ENCODE peak calls at places on chromosomes 1 and 21, in four cellular contexts. One of them, this sample, is unnamed.

GRCh38 chr21:25639922-25640670 is 1.0 kb downstream of the JAM2 start:
- DNase-seq in ascending aorta: no peak
- DNase-seq in fibroblast of lung: peak; percentile 10
- DNase-seq in right atrium auricular region: no peak
- DNase-seq in this sample: no peak

GRCh38 chr1:22826630-22827580 is 116.3 kb downstream of the EPHB2 start:
- DNase-seq in ascending aorta: no peak
- DNase-seq in fibroblast of lung: peak; percentile 69
- DNase-seq in right atrium auricular region: peak; percentile 62
- DNase-seq in this sample: no peak

GRCh38 chr1:109761227-109762038 is 2.3 kb downstream of the EPS8L3 start:
- DNase-seq in ascending aorta: no peak
- DNase-seq in fibroblast of lung: no peak
- DNase-seq in right atrium auricular region: peak; percentile 46
- DNase-seq in this sample: no peak

GRCh38 chr1:214418380-214418779 is 133.0 kb downstream of the PTPN14 start:
- DNase-seq in ascending aorta: no peak
- DNase-seq in fibroblast of lung: no peak
- DNase-seq in right atrium auricular region: no peak
- DNase-seq in this sample: no peak

GRCh38 chr1:62058951-62059350 is 135.7 kb upstream of the L1TD1 start:
- DNase-seq in ascending aorta: no peak
- DNase-seq in fibroblast of lung: no peak
- DNase-seq in right atrium auricular region: no peak
- DNase-seq in this sample: no peak

GRCh38 chr1:245807954-245808719 is 653.4 kb downstream of the KIF26B start:
- DNase-seq in ascending aorta: no peak
- DNase-seq in fibroblast of lung: no peak
- DNase-seq in right atrium auricular region: no peak
- DNase-seq in this sample: no peak

GRCh38 chr1:224670506-224670905 is 54.4 kb downstream of the CNIH3 start:
- DNase-seq in ascending aorta: no peak
- DNase-seq in fibroblast of lung: peak; percentile 46
- DNase-seq in right atrium auricular region: no peak
- DNase-seq in this sample: no peak

GRCh38 chr1:44631647-44632510 is 42.4 kb downstream of the TMEM53 start:
- DNase-seq in ascending aorta: peak; percentile 62
- DNase-seq in fibroblast of lung: peak; percentile 86
- DNase-seq in right atrium auricular region: peak; percentile 94
- DNase-seq in this sample: peak; percentile 91

GRCh38 chr1:66563094-66563800 is 29.3 kb downstream of the SGIP1 start:
- DNase-seq in ascending aorta: no peak
- DNase-seq in fibroblast of lung: peak; percentile 91
- DNase-seq in right atrium auricular region: peak; percentile 63
- DNase-seq in this sample: no peak

GRCh38 chr1:228007801-228008341 is 1.1 kb downstream of the WNT3A start:
- DNase-seq in ascending aorta: no peak
- DNase-seq in fibroblast of lung: no peak
- DNase-seq in right atrium auricular region: peak; percentile 16
- DNase-seq in this sample: peak; percentile 81

GRCh38 chr1:217106231-217106630 is 383.0 kb upstream of the ESRRG start:
- DNase-seq in ascending aorta: no peak
- DNase-seq in fibroblast of lung: peak; percentile 47
- DNase-seq in right atrium auricular region: no peak
- DNase-seq in this sample: no peak

GRCh38 chr1:5992814-5993552 is 758 bp upstream of the NPHP4 start:
- DNase-seq in ascending aorta: no peak
- DNase-seq in fibroblast of lung: no peak
- DNase-seq in right atrium auricular region: no peak
- DNase-seq in this sample: no peak

GRCh38 chr1:185155600-185156320 is 993 bp downstream of the TRMT1L start:
- DNase-seq in ascending aorta: no peak
- DNase-seq in fibroblast of lung: peak; percentile 70
- DNase-seq in right atrium auricular region: no peak
- DNase-seq in this sample: no peak

GRCh38 chr1:185156321-185156853 is 366 bp downstream of the TRMT1L start:
- DNase-seq in ascending aorta: no peak
- DNase-seq in fibroblast of lung: no peak
- DNase-seq in right atrium auricular region: no peak
- DNase-seq in this sample: peak; percentile 91

GRCh38 chr1:185156854-185157598 is at the start of the genes SWT1 and TRMT1L:
- DNase-seq in ascending aorta: peak; percentile 99
- DNase-seq in fibroblast of lung: peak; percentile 99
- DNase-seq in right atrium auricular region: peak; percentile 100
- DNase-seq in this sample: peak; percentile 100

GRCh38 chr1:185152187-185152767 is 4.5 kb downstream of the TRMT1L start:
- DNase-seq in ascending aorta: no peak
- DNase-seq in fibroblast of lung: peak; percentile 11
- DNase-seq in right atrium auricular region: no peak
- DNase-seq in this sample: no peak

GRCh38 chr1:185154912-185155513 is 1.7 kb downstream of the TRMT1L start:
- DNase-seq in ascending aorta: no peak
- DNase-seq in fibroblast of lung: peak; percentile 30
- DNase-seq in right atrium auricular region: no peak
- DNase-seq in this sample: no peak
- H3K4me3 ChIP-seq in ascending aorta: peak overlapping the region; percentile 87
- H3K4me3 ChIP-seq in fibroblast of lung: peak overlapping the region; percentile 90
- H3K4me3 ChIP-seq in right atrium auricular region: no peak overlapping the region
- H3K4me3 ChIP-seq in this sample: peak overlapping the region; percentile 96

DNA sequence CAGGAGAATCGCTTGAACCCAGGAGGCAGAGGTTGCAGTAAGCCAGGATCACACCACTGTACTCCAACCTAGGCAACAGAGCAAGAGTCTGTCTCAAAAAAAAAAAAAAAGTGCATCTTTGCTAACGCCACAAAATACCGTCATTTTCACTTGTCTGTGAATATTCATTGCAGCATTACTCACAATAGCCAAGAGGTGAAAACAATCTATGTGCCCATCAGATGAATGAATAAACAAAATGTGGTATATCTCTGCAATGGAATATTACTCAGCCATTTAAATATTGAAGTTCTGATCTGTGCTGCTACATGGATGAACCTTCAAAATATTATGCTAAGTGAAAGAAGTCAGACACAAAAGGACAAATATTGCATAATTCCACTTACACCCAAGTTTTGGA is 7.9 kb upstream of the TIAM1 start:
- DNase-seq in ascending aorta: no peak
- DNase-seq in fibroblast of lung: no peak
- DNase-seq in right atrium auricular region: no peak
- DNase-seq in this sample: no peak
- H3K36me3 ChIP-seq in ascending aorta: no peaks in the 10 kb centered on the region
- H3K36me3 ChIP-seq in fibroblast of lung: no peaks in the 10 kb centered on the region
- H3K36me3 ChIP-seq in right atrium auricular region: no peaks in the 10 kb centered on the region
- H3K36me3 ChIP-seq in this sample: no peaks in the 10 kb centered on the region

GRCh38 chr1:153260473-153260979 is 1.0 kb downstream of the LORICRIN start:
- DNase-seq in ascending aorta: no peak
- DNase-seq in fibroblast of lung: peak; percentile 11
- DNase-seq in right atrium auricular region: no peak
- DNase-seq in this sample: no peak
- H3K4me3 ChIP-seq in ascending aorta: peak overlapping the region; percentile 73
- H3K4me3 ChIP-seq in fibroblast of lung: no peak overlapping the region
- H3K4me3 ChIP-seq in right atrium auricular region: peak overlapping the region; percentile 35
- H3K4me3 ChIP-seq in this sample: peak overlapping the region; percentile 48

DNA sequence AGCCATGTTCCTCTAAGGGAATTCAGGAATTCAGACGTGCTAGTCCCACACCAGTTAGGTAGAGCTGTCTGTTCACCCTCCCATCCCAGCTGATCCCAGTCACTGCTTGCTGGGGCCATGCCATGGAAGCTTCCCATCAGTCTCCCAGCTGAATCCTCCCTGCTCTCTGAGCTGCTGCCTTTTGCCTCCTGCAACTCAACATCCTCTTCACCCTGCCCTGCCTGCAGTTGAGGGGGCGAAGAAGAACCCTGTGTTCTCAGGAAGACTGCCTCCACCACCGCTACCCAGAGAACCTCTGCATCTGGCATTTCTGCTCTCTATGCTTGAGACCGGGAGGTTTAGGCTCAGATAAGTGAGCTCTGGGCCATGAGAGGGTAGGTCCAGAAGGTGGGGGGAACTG is 16.2 kb downstream of the CDCA8 start:
- DNase-seq in ascending aorta: no peak
- DNase-seq in fibroblast of lung: no peak
- DNase-seq in right atrium auricular region: no peak
- DNase-seq in this sample: no peak
- H3K36me3 ChIP-seq in ascending aorta: no peaks in the 10 kb centered on the region
- H3K36me3 ChIP-seq in fibroblast of lung: peaks cover 17% of the 10 kb centered on the region
- H3K36me3 ChIP-seq in right atrium auricular region: no peaks in the 10 kb centered on the region
- H3K36me3 ChIP-seq in this sample: no peaks in the 10 kb centered on the region

GRCh38 chr1:67978988-67979516 is 71.4 kb downstream of the DIRAS3 start:
- DNase-seq in ascending aorta: no peak
- DNase-seq in fibroblast of lung: peak; percentile 100
- DNase-seq in right atrium auricular region: no peak
- DNase-seq in this sample: no peak

GRCh38 chr1:67970088-67970487 is 80.3 kb downstream of the DIRAS3 start:
- DNase-seq in ascending aorta: no peak
- DNase-seq in fibroblast of lung: peak; percentile 96
- DNase-seq in right atrium auricular region: no peak
- DNase-seq in this sample: no peak

GRCh38 chr1:67969446-67969845 is 81.0 kb downstream of the DIRAS3 start:
- DNase-seq in ascending aorta: no peak
- DNase-seq in fibroblast of lung: peak; percentile 39
- DNase-seq in right atrium auricular region: no peak
- DNase-seq in this sample: no peak

GRCh38 chr1:67973061-67973460 is 77.4 kb downstream of the DIRAS3 start:
- DNase-seq in ascending aorta: no peak
- DNase-seq in fibroblast of lung: peak; percentile 68
- DNase-seq in right atrium auricular region: no peak
- DNase-seq in this sample: no peak
- H3K4me3 ChIP-seq in ascending aorta: no peak overlapping the region
- H3K4me3 ChIP-seq in fibroblast of lung: no peak overlapping the region
- H3K4me3 ChIP-seq in right atrium auricular region: no peak overlapping the region
- H3K4me3 ChIP-seq in this sample: no peak overlapping the region

GRCh38 chr21:15809065-15809464 is 79.3 kb downstream of the USP25 start:
- DNase-seq in ascending aorta: no peak
- DNase-seq in fibroblast of lung: no peak
- DNase-seq in right atrium auricular region: no peak
- DNase-seq in this sample: no peak
- H3K36me3 ChIP-seq in ascending aorta: no peaks in the 10 kb centered on the region
- H3K36me3 ChIP-seq in fibroblast of lung: no peaks in the 10 kb centered on the region
- H3K36me3 ChIP-seq in right atrium auricular region: peaks cover 14% of the 10 kb centered on the region
- H3K36me3 ChIP-seq in this sample: peaks cover 20% of the 10 kb centered on the region

DNA sequence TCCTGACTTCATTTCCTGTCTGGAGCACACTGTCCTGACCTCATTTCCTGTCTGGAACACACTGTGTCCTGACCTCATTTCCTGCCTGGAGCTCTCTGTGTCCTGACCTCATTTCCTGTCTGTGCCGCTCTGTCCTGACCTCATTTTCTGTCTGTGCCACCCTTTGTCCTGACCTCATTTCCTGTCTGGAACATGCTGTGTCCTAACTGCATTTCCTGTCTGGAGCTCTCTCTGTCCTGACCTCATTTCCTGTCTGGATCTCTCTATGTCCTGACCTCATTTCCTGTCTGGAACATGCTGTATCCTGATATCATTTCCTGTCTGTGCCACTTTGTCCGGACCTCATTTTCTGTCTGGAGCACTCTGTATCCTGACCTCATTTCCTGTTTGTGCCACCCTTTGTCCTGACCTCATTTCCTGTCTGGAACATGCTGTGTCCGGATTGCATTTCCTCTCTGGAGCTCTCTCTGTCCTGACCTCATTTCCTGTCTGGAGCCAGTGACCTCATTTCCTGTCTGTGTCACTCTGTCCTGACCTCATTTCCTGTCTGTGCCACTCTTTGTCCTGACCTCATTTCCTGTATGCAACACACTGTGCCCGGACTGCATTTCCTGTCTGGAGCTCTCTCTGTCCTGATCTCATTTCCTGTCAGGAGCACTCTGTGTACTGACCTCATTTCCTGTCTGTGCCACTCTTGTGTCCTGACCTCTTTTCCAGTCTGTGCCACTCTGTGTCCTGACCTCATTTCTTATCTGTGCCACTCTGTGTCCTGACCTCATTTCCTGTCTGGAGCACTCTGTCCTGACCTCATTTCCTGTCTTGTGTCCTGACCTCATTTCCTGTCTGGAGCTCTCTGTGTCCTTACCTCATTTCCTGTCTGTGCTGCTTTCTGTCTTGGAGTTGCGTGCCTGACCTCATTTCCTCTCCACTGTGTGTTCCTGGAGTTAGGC is 27.6 kb downstream of the SKI start:
- DNase-seq in ascending aorta: no peak
- DNase-seq in fibroblast of lung: peak; percentile 73
- DNase-seq in right atrium auricular region: no peak
- DNase-seq in this sample: no peak
- H3K4me3 ChIP-seq in ascending aorta: no peak overlapping the region
- H3K4me3 ChIP-seq in fibroblast of lung: no peak overlapping the region
- H3K4me3 ChIP-seq in right atrium auricular region: no peak overlapping the region
- H3K4me3 ChIP-seq in this sample: no peak overlapping the region

GRCh38 chr1:75796376-75797272 is at the start of gene MSH4:
- DNase-seq in ascending aorta: no peak
- DNase-seq in fibroblast of lung: peak; percentile 6
- DNase-seq in right atrium auricular region: no peak
- DNase-seq in this sample: no peak
- H3K36me3 ChIP-seq in ascending aorta: peaks cover 39% of the 10 kb centered on the region
- H3K36me3 ChIP-seq in fibroblast of lung: peaks cover 9% of the 10 kb centered on the region
- H3K36me3 ChIP-seq in right atrium auricular region: peaks cover 60% of the 10 kb centered on the region
- H3K36me3 ChIP-seq in this sample: peaks cover 55% of the 10 kb centered on the region

This sample was measured in vagina.